ENCODE peak calls at places on chromosomes 16 and 17, in four cellular contexts. H is A673, I is upper lobe of right lung, E is PC-9. L is an unnamed sample.
A peak's percentile ranks its signal among the peaks of the same experiment; 100 is the strongest.

GRCh38 chr17:50906443-50906842 is 40.3 kb upstream of the TOB1 start:
- DNase-seq in H (no peak), I (no peak), E (no peak), L (no peak)

GRCh38 chr17:73798111-73798748 is 154.0 kb upstream of the SDK2 start:
- DNase-seq in H (no peak), E (no peak), I (no peak), L (no peak)

GRCh38 chr17:63517825-63518534 is 5.2 kb upstream of the KCNH6 start:
- DNase-seq in H (no peak), I (no peak), E (no peak), L (no peak)

GRCh38 chr17:69651921-69652320 is 237.4 kb downstream of the MAP2K6 start:
- DNase-seq in E (no peak), H (no peak), I (no peak), L (no peak)

GRCh38 chr17:27630607-27631408 is at the start of gene LGALS9:
- DNase-seq in I (no peak), E (peak; percentile 62), H (no peak), L (peak; percentile 27)

GRCh38 chr17:31067699-31068184 is 27.0 kb upstream of the NF1 start:
- DNase-seq in H (peak; percentile 60), I (no peak), E (peak; percentile 6), L (no peak)

GRCh38 chr17:29504711-29505110 is 62.1 kb downstream of the ABHD15 start:
- DNase-seq in E (no peak), I (no peak), H (no peak), L (no peak)

GRCh38 chr17:73555199-73555810 is 88.9 kb downstream of the SDK2 start:
- DNase-seq in H (no peak), I (no peak), E (no peak), L (no peak)

GRCh38 chr16:74577882-74578366 is 29.0 kb downstream of the GLG1 start:
- DNase-seq in E (no peak), I (no peak), H (peak; percentile 84), L (no peak)

GRCh38 chr16:70679653-70680494 is 6.0 kb downstream of the MTSS2 start:
- DNase-seq in H (peak; percentile 76), I (no peak), E (no peak), L (no peak)

GRCh38 chr16:31277659-31278260 is 18.0 kb downstream of the ITGAM start:
- DNase-seq in I (peak; percentile 35), E (no peak), H (no peak), L (no peak)

GRCh38 chr17:63740464-63741181 is 976 bp downstream of the STRADA start:
- DNase-seq in E (no peak), H (no peak), I (no peak), L (no peak)

GRCh38 chr16:28112908-28113307 is 49.4 kb upstream of the GSG1L start:
- DNase-seq in H (no peak), E (no peak), I (no peak), L (no peak)

GRCh38 chr16:3012246-3012645 is 477 bp upstream of the CLDN9 start:
- DNase-seq in E (peak; percentile 71), H (no peak), I (no peak), L (peak; percentile 44)

GRCh38 chr16:67677712-67678111 is 11.1 kb downstream of the C16orf86 start:
- DNase-seq in E (peak; percentile 47), H (no peak), I (no peak), L (no peak)

GRCh38 chr16:88599092-88599733 is 29.0 kb downstream of the ZC3H18 start:
- DNase-seq in H (no peak), E (no peak), I (peak; percentile 85), L (peak; percentile 49)

GRCh38 chr17:6254036-6254435 is 180.9 kb downstream of the AIPL1 start:
- DNase-seq in E (no peak), H (no peak), I (no peak), L (no peak)

GRCh38 chr17:73987395-73987794 is 216.1 kb upstream of the RPL38 start:
- DNase-seq in E (no peak), I (peak; percentile 48), H (no peak), L (no peak)

GRCh38 chr16:55330726-55331647 is 7.0 kb downstream of the IRX6 start:
- DNase-seq in E (no peak), H (no peak), I (no peak), L (peak; percentile 24)

GRCh38 chr17:78583091-78583490 is 5.9 kb upstream of the DNAH17 start:
- DNase-seq in I (no peak), E (no peak), H (peak; percentile 40), L (no peak)

GRCh38 chr16:53091508-53092211 is 36.9 kb downstream of the CHD9 start:
- DNase-seq in E (no peak), I (no peak), H (peak; percentile 99), L (no peak)

GRCh38 chr17:72386619-72387237 is 265.9 kb downstream of the SOX9 start:
- DNase-seq in E (no peak), I (no peak), H (peak; percentile 76), L (no peak)

GRCh38 chr17:51029568-51030463 is 90.9 kb downstream of the SPAG9 start:
- DNase-seq in E (no peak), H (peak; percentile 17), I (no peak), L (no peak)

GRCh38 chr17:65370669-65371126 is 190.8 kb downstream of the AXIN2 start:
- DNase-seq in E (peak; percentile 14), H (no peak), I (no peak), L (no peak)

GRCh38 chr17:66978514-66979061 is 14.1 kb downstream of the CACNG4 start:
- DNase-seq in H (no peak), I (no peak), E (no peak), L (no peak)

GRCh38 chr16:84195201-84196093 is 4.5 kb downstream of the ADAD2 start:
- DNase-seq in H (no peak), E (no peak), I (no peak), L (no peak)

GRCh38 chr17:34236341-34236892 is 18.7 kb upstream of the CCL2 start:
- DNase-seq in E (no peak), H (no peak), I (no peak), L (no peak)

GRCh38 chr16:88718178-88718577 is 11.9 kb downstream of the CTU2 start:
- DNase-seq in E (no peak), I (no peak), H (no peak), L (no peak)

GRCh38 chr17:20063665-20064648 is 54.8 kb downstream of the SPECC1 start:
- DNase-seq in I (peak; percentile 67), E (peak; percentile 81), H (peak; percentile 73), L (peak; percentile 61)

GRCh38 chr17:17737938-17738894 is 57.0 kb downstream of the RAI1 start:
- DNase-seq in E (peak; percentile 94), H (no peak), I (peak; percentile 72), L (peak; percentile 57)

GRCh38 chr17:47945080-47945479 is 3.7 kb downstream of the PNPO start:
- DNase-seq in E (no peak), I (no peak), H (no peak), L (no peak)
- H3K4me1 ChIP-seq in E (peaks cover 53% of the 10 kb centered on the region), I (peaks cover 35% of the 10 kb centered on the region), H (peaks cover 10% of the 10 kb centered on the region), L (peaks cover 57% of the 10 kb centered on the region)

GRCh38 chr16:63883091-63883490 is 1238.8 kb downstream of the CDH11 start:
- DNase-seq in H (no peak), I (no peak), E (no peak), L (no peak)
- H3K4me1 ChIP-seq in H (no peaks in the 10 kb centered on the region), I (no peaks in the 10 kb centered on the region), E (no peaks in the 10 kb centered on the region), L (no peaks in the 10 kb centered on the region)

GRCh38 chr17:37098910-37099664 is 150.3 kb downstream of the AATF start:
- DNase-seq in I (no peak), E (no peak), H (no peak), L (no peak)
- H3K4me1 ChIP-seq in I (no peaks in the 10 kb centered on the region), E (no peaks in the 10 kb centered on the region), H (no peaks in the 10 kb centered on the region), L (no peaks in the 10 kb centered on the region)

DNA sequence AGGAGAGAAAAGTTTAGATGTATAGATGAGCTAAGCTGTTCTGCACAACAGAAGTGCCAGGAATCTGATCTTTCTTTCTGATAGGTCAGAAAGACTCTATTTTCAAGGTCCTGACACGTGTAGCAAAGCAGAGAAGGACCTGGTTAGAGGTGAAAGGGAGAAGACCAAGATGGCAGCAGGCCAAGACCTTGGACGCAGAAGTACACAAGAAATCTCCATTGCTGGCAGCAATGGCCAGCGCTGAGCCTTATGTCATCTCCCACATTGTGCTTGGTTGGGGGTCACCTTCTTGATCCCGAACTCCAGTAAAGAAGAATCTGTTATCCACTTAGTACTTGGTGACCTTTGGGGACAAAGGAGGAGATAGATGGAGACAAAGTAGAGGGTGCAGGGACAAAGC is 41.8 kb upstream of the AKAP1 start:
- DNase-seq in E (no peak), I (no peak), H (no peak), L (no peak)
- H3K4me1 ChIP-seq in E (peaks cover 4% of the 10 kb centered on the region), I (peaks cover 4% of the 10 kb centered on the region), H (no peaks in the 10 kb centered on the region), L (peaks cover 7% of the 10 kb centered on the region)

DNA sequence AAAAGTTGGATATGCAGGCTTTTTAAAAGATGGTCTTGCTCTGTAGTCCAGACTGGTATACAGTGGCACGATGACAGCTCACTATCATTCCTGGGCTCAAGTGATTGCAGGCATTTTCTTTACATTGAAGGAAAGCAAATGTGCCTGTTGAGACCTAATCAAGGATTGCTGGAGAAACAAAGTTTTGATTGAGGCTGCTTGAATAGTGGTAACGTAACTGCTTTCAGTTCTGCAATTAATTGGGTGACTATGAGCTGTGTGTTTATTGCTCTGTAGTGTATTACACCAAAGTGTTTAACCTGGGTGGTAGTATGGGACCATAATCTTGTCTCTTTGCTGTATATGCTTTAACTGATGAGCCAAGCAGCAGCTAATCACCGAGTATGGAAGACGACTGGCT is 2.3 kb downstream of the UBB start:
- DNase-seq in E (no peak), H (no peak), I (no peak), L (no peak)
- H3K4me1 ChIP-seq in E (peaks cover 25% of the 10 kb centered on the region), H (peaks cover 4% of the 10 kb centered on the region), I (peaks cover 30% of the 10 kb centered on the region), L (peaks cover 19% of the 10 kb centered on the region)

GRCh38 chr17:61812747-61813146 is 50.6 kb downstream of the BRIP1 start:
- DNase-seq in I (no peak), H (no peak), E (no peak), L (no peak)

GRCh38 chr17:61806941-61807340 is 56.4 kb downstream of the BRIP1 start:
- DNase-seq in I (no peak), H (no peak), E (no peak), L (no peak)

GRCh38 chr17:61808442-61808841 is 54.9 kb downstream of the BRIP1 start:
- DNase-seq in E (no peak), I (no peak), H (no peak), L (no peak)

GRCh38 chr17:61813211-61813610 is 50.1 kb downstream of the BRIP1 start:
- DNase-seq in H (no peak), E (no peak), I (no peak), L (no peak)

GRCh38 chr17:61809816-61810392 is 53.4 kb downstream of the BRIP1 start:
- DNase-seq in E (no peak), I (no peak), H (peak; percentile 92), L (no peak)
- H3K4me1 ChIP-seq in E (peaks cover 14% of the 10 kb centered on the region), I (no peaks in the 10 kb centered on the region), H (peaks cover 18% of the 10 kb centered on the region), L (no peaks in the 10 kb centered on the region)